ENCODE peak calls at places on chromosome 12, in seven cellular contexts. F, O, R, Y, U, M and A are unnamed samples.

GRCh38 chr12:19192709-19193108 is 63.2 kb downstream of the PLEKHA5 start:
- DNase-seq in M (no peak), R (no peak), U (no peak), Y (no peak), F (no peak), O (no peak), A (no peak)

GRCh38 chr12:112349440-112349839 is 32.8 kb downstream of the HECTD4 start:
- DNase-seq in F (no peak), O (no peak), Y (no peak), R (peak; percentile 41), M (peak; percentile 21), U (no peak), A (no peak)

GRCh38 chr12:106315523-106315922 is 13.0 kb downstream of the TCP11L2 start:
- DNase-seq in M (no peak), F (no peak), Y (no peak), U (no peak), R (no peak), O (no peak), A (no peak)

GRCh38 chr12:54932691-54933090 is 51.9 kb downstream of the TESPA1 start:
- DNase-seq in F (no peak), U (no peak), M (peak; percentile 27), O (no peak), Y (no peak), R (no peak), A (no peak)

GRCh38 chr12:113154351-113154973 is 4.9 kb downstream of the CFAP73 start:
- DNase-seq in Y (peak; percentile 67), O (no peak), M (peak; percentile 28), F (no peak), R (peak; percentile 28), U (no peak), A (peak; percentile 41)

GRCh38 chr12:25992026-25992782 is 33.7 kb downstream of the RASSF8 start:
- DNase-seq in F (peak; percentile 8), O (no peak), U (no peak), Y (no peak), R (no peak), M (no peak), A (no peak)

GRCh38 chr12:57603758-57604453 is 718 bp upstream of the DTX3 start:
- DNase-seq in O (peak; percentile 41), Y (no peak), M (peak; percentile 74), F (no peak), U (no peak), R (peak; percentile 39), A (no peak)

GRCh38 chr12:125371023-125371422 is 305.8 kb downstream of the AACS start:
- DNase-seq in U (no peak), M (no peak), F (no peak), O (no peak), Y (no peak), R (no peak), A (no peak)

GRCh38 chr12:111444706-111445310 is 39.1 kb downstream of the SH2B3 start:
- DNase-seq in U (peak; percentile 95), O (peak; percentile 80), R (no peak), Y (peak; percentile 89), F (no peak), M (peak; percentile 46), A (peak; percentile 96)

GRCh38 chr12:28217805-28218204 is 27.5 kb downstream of the CCDC91 start:
- DNase-seq in O (no peak), U (no peak), M (no peak), F (no peak), Y (no peak), R (no peak), A (no peak)

GRCh38 chr12:69553626-69554248 is 31.5 kb upstream of the CCT2 start:
- DNase-seq in Y (peak; percentile 24), U (no peak), M (peak; percentile 75), F (peak; percentile 58), O (no peak), R (peak; percentile 72), A (no peak)

GRCh38 chr12:52977195-52977594 is 28.3 kb downstream of the KRT18 start:
- DNase-seq in F (no peak), U (no peak), M (no peak), Y (no peak), O (no peak), R (no peak), A (no peak)

GRCh38 chr12:15580431-15580830 is 208.8 kb downstream of the EPS8 start:
- DNase-seq in M (no peak), O (peak; percentile 35), Y (no peak), F (no peak), R (no peak), U (no peak), A (peak; percentile 44)

GRCh38 chr12:57149309-57149900 is 2.0 kb upstream of the LRP1-AS start:
- DNase-seq in Y (no peak), O (peak; percentile 77), M (peak; percentile 95), R (peak; percentile 61), U (no peak), F (no peak), A (no peak)

GRCh38 chr12:43840338-43840737 is 4.5 kb downstream of the TMEM117 start:
- DNase-seq in R (no peak), O (no peak), U (no peak), M (no peak), Y (no peak), F (no peak), A (no peak)

GRCh38 chr12:92360543-92360942 is 214.9 kb upstream of the BTG1 start:
- DNase-seq in M (no peak), F (no peak), O (no peak), U (no peak), R (no peak), Y (no peak), A (no peak)

GRCh38 chr12:52054231-52054837 is 3.1 kb downstream of the NR4A1 start:
- DNase-seq in O (peak; percentile 58), M (peak; percentile 77), U (no peak), F (no peak), R (no peak), Y (no peak), A (no peak)

GRCh38 chr12:15522574-15523187 is 200.4 kb downstream of the PTPRO start:
- DNase-seq in O (no peak), F (peak; percentile 49), U (no peak), R (peak; percentile 34), M (peak; percentile 76), Y (peak; percentile 26), A (no peak)

GRCh38 chr12:103855036-103855712 is 14.1 kb upstream of the NT5DC3 start:
- DNase-seq in O (no peak), U (no peak), Y (no peak), F (no peak), M (peak; percentile 38), R (peak; percentile 85), A (no peak)

GRCh38 chr12:105587237-105587636 is 256.7 kb downstream of the C12orf75 start:
- DNase-seq in F (no peak), O (no peak), M (peak; percentile 6), Y (no peak), U (no peak), R (no peak), A (no peak)

GRCh38 chr12:71840226-71840847 is 778 bp downstream of the TBC1D15 start:
- DNase-seq in O (no peak), U (no peak), F (peak; percentile 72), M (peak; percentile 71), Y (no peak), R (peak; percentile 88), A (peak; percentile 21)

GRCh38 chr12:96981053-96981452 is 74.0 kb downstream of the NEDD1 start:
- DNase-seq in U (no peak), M (peak; percentile 90), O (no peak), R (peak; percentile 90), Y (no peak), F (peak; percentile 4), A (no peak)

GRCh38 chr12:128365831-128366231 is 98.9 kb downstream of the TMEM132C start:
- DNase-seq in R (no peak), Y (no peak), M (no peak), U (no peak), O (no peak), F (no peak), A (no peak)

DNA sequence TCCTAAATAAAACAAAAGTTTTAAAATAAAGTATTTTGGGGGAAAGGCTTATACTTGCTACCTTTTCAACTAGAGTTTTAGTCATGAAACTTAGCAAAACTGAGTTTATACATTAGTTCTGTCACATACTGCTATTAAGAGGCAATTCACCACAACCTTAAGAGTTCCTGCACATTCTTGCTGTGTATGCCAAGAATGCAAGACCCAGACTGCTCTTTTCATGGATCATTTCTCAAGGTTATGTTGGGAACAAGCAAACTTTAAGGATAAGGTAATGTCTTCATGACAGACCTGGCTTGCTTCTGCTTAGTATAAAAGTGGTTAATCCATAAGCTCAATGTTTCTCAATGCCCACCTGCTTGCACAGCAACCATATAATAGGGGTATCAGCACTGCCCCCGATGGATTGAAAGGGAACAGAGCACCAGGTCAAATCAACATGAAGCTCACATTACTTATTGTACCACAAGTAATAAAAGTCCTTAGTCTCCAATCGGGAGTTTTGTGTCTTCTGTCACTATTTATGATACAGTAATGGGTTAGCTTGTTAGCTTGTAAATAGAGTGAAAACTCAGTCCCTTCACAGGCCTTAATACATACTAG is 67.6 kb downstream of the KIF21A start:
- DNase-seq in Y (no peak), U (no peak), M (no peak), F (no peak), O (no peak), R (no peak), A (peak; percentile 5)
- TF ChIP-seq CTCF in Y (peak; percentile 22), U (no peak), M (peak; percentile 19), F (no peak), O (no peak), R (no peak), A (no peak)

DNA sequence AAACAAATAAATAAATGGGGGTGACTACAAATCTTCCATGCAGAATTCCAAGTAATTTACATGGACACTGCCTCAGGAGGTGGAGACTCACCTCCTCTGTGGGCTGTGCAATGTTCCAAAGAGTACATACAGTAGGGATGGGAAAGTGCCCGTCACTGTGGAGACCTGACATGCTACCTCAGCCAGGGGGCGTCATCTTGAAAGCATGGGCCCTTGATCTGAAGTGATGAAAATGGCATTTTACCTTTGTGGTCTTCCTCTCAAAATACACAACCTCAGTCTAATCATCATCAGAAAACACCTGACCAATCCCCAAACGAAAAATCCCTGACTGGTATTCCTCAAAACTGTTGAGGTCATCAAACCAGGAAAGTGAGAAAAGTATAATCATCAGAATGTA is 48.4 kb downstream of the ANAPC7 start:
- DNase-seq in U (peak; percentile 52), M (no peak), R (no peak), F (peak; percentile 44), Y (peak; percentile 49), O (no peak), A (peak; percentile 60)
- TF ChIP-seq CTCF in U (peak; percentile 61), M (peak; percentile 36), R (peak; percentile 29), F (no peak), Y (peak; percentile 62), O (no peak), A (peak; percentile 49)

GRCh38 chr12:118428643-118429042 is 52.3 kb downstream of the SUDS3 start:
- DNase-seq in F (no peak), M (no peak), Y (no peak), U (no peak), R (no peak), O (no peak), A (no peak)
- TF ChIP-seq CTCF in F (no peak), M (no peak), Y (no peak), U (no peak), R (no peak), O (no peak), A (no peak)

DNA sequence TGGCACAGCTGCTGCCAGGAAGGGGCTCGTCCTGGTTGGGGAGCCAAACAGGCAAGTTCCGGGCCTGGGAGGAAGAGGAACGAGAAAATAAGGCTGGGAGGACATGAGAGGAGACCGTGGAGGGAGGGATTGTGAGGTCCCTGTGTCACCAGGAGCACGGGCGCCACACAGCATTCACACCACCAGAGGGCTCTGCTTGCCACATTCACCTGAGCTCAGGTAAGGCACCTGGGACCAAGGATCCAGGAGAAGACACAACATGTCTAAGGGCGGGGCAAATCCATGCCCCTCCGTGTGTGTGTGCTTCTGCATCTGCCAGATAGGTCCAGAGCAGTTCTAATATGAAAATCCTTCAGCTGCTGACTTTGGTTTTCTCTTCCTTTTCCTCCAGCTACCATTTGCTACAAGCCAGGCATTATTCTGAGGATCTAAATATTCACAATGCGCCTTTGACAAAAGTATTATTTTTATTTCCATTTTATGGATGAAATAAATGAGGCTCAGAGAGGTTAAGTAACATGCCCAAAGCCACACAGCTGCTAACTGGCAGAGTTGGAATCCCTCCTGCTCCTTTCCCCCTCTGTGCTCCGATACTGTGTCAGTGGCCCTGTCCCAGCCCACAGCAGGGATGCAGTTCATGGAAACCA is 14.6 kb downstream of the RAPGEF3 start:
- DNase-seq in M (no peak), O (peak; percentile 83), F (peak; percentile 83), U (no peak), Y (peak; percentile 59), R (no peak), A (peak; percentile 78)
- TF ChIP-seq CTCF in M (peak; percentile 40), O (peak; percentile 83), F (peak; percentile 81), U (peak; percentile 61), Y (peak; percentile 86), R (no peak), A (peak; percentile 67)